ENCODE peak calls at places on chromosomes 7 and 10, in six cellular contexts. One of them, this sample, is unnamed.

GRCh38 chr7:157291404-157292080 is 45.3 kb upstream of the DNAJB6 start:
- DNase-seq in fibroblast of lung: no peak
- DNase-seq in upper lobe of right lung: no peak
- DNase-seq in A549: no peak
- DNase-seq in CD8-positive, alpha-beta T cell: no peak
- DNase-seq in fibroblast of pulmonary artery: no peak
- DNase-seq in this sample: no peak

GRCh38 chr7:90188281-90188680 is 23.3 kb upstream of the STEAP2 start:
- DNase-seq in fibroblast of lung: no peak
- DNase-seq in fibroblast of pulmonary artery: no peak
- DNase-seq in A549: peak
- DNase-seq in upper lobe of right lung: no peak
- DNase-seq in CD8-positive, alpha-beta T cell: no peak
- DNase-seq in this sample: no peak

GRCh38 chr7:141737118-141737835 is 881 bp upstream of the SSBP1 start:
- DNase-seq in A549: peak
- DNase-seq in upper lobe of right lung: no peak
- DNase-seq in fibroblast of pulmonary artery: peak
- DNase-seq in CD8-positive, alpha-beta T cell: peak
- DNase-seq in fibroblast of lung: peak
- DNase-seq in this sample: no peak

GRCh38 chr7:29988391-29989256 is 977 bp downstream of the SCRN1 start:
- DNase-seq in fibroblast of lung: peak
- DNase-seq in fibroblast of pulmonary artery: peak
- DNase-seq in CD8-positive, alpha-beta T cell: peak
- DNase-seq in upper lobe of right lung: peak
- DNase-seq in A549: peak
- DNase-seq in this sample: peak

GRCh38 chr7:101634196-101634717 is 5.2 kb upstream of the MYL10 start:
- DNase-seq in CD8-positive, alpha-beta T cell: no peak
- DNase-seq in fibroblast of pulmonary artery: no peak
- DNase-seq in A549: no peak
- DNase-seq in upper lobe of right lung: no peak
- DNase-seq in fibroblast of lung: no peak
- DNase-seq in this sample: no peak

GRCh38 chr10:87862644-87863101 is 660 bp downstream of the KLLN start:
- DNase-seq in fibroblast of lung: no peak
- DNase-seq in upper lobe of right lung: no peak
- DNase-seq in A549: no peak
- DNase-seq in fibroblast of pulmonary artery: no peak
- DNase-seq in CD8-positive, alpha-beta T cell: peak
- DNase-seq in this sample: no peak

GRCh38 chr10:76969366-76969990 is 668.1 kb downstream of the KCNMA1 start:
- DNase-seq in fibroblast of pulmonary artery: no peak
- DNase-seq in upper lobe of right lung: no peak
- DNase-seq in A549: no peak
- DNase-seq in fibroblast of lung: no peak
- DNase-seq in CD8-positive, alpha-beta T cell: no peak
- DNase-seq in this sample: no peak

GRCh38 chr7:117132385-117133120 is 179.3 kb downstream of the ST7 start:
- DNase-seq in fibroblast of pulmonary artery: peak
- DNase-seq in CD8-positive, alpha-beta T cell: no peak
- DNase-seq in upper lobe of right lung: no peak
- DNase-seq in fibroblast of lung: peak
- DNase-seq in A549: peak
- DNase-seq in this sample: peak

GRCh38 chr7:141072548-141073172 is 1.2 kb upstream of the TMEM178B start:
- DNase-seq in upper lobe of right lung: peak
- DNase-seq in fibroblast of pulmonary artery: peak
- DNase-seq in fibroblast of lung: peak
- DNase-seq in A549: peak
- DNase-seq in CD8-positive, alpha-beta T cell: no peak
- DNase-seq in this sample: peak

GRCh38 chr7:68441610-68442009 is 1156.7 kb upstream of the AUTS2 start:
- DNase-seq in A549: no peak
- DNase-seq in fibroblast of lung: no peak
- DNase-seq in CD8-positive, alpha-beta T cell: no peak
- DNase-seq in fibroblast of pulmonary artery: no peak
- DNase-seq in upper lobe of right lung: no peak
- DNase-seq in this sample: no peak

GRCh38 chr10:10007972-10008371 is 1009.7 kb upstream of the CELF2 start:
- DNase-seq in fibroblast of pulmonary artery: no peak
- DNase-seq in upper lobe of right lung: no peak
- DNase-seq in A549: no peak
- DNase-seq in fibroblast of lung: peak
- DNase-seq in CD8-positive, alpha-beta T cell: no peak
- DNase-seq in this sample: no peak

GRCh38 chr10:118971876-118972275 is 57.6 kb upstream of the NANOS1 start:
- DNase-seq in CD8-positive, alpha-beta T cell: no peak
- DNase-seq in fibroblast of lung: no peak
- DNase-seq in upper lobe of right lung: no peak
- DNase-seq in A549: no peak
- DNase-seq in fibroblast of pulmonary artery: no peak
- DNase-seq in this sample: no peak

GRCh38 chr7:97130417-97131139 is 13.1 kb downstream of the SDHAF3 start:
- DNase-seq in fibroblast of pulmonary artery: peak
- DNase-seq in fibroblast of lung: no peak
- DNase-seq in A549: no peak
- DNase-seq in upper lobe of right lung: no peak
- DNase-seq in CD8-positive, alpha-beta T cell: no peak
- DNase-seq in this sample: no peak

GRCh38 chr7:111364413-111364812 is 197.9 kb downstream of the IMMP2L start:
- DNase-seq in fibroblast of lung: peak
- DNase-seq in fibroblast of pulmonary artery: peak
- DNase-seq in A549: peak
- DNase-seq in upper lobe of right lung: no peak
- DNase-seq in CD8-positive, alpha-beta T cell: no peak
- DNase-seq in this sample: no peak

GRCh38 chr10:102068216-102068615 is 3.1 kb downstream of the HPS6 start:
- DNase-seq in fibroblast of lung: no peak
- DNase-seq in fibroblast of pulmonary artery: peak
- DNase-seq in upper lobe of right lung: no peak
- DNase-seq in CD8-positive, alpha-beta T cell: no peak
- DNase-seq in A549: peak
- DNase-seq in this sample: no peak

GRCh38 chr7:22140597-22140996 is 194.9 kb upstream of the CDCA7L start:
- DNase-seq in A549: no peak
- DNase-seq in CD8-positive, alpha-beta T cell: no peak
- DNase-seq in upper lobe of right lung: no peak
- DNase-seq in fibroblast of pulmonary artery: no peak
- DNase-seq in fibroblast of lung: no peak
- DNase-seq in this sample: no peak

GRCh38 chr7:110623436-110623835 is 467.5 kb upstream of the LRRN3 start:
- DNase-seq in fibroblast of pulmonary artery: no peak
- DNase-seq in CD8-positive, alpha-beta T cell: no peak
- DNase-seq in fibroblast of lung: no peak
- DNase-seq in A549: no peak
- DNase-seq in upper lobe of right lung: no peak
- DNase-seq in this sample: no peak

GRCh38 chr7:94391716-94392390 is 2.8 kb upstream of the COL1A2 start:
- DNase-seq in upper lobe of right lung: no peak
- DNase-seq in A549: no peak
- DNase-seq in fibroblast of pulmonary artery: peak
- DNase-seq in fibroblast of lung: peak
- DNase-seq in CD8-positive, alpha-beta T cell: no peak
- DNase-seq in this sample: peak

GRCh38 chr7:44284881-44285541 is 40.4 kb downstream of the CAMK2B start:
- DNase-seq in fibroblast of lung: no peak
- DNase-seq in CD8-positive, alpha-beta T cell: no peak
- DNase-seq in A549: no peak
- DNase-seq in upper lobe of right lung: peak
- DNase-seq in fibroblast of pulmonary artery: no peak
- DNase-seq in this sample: no peak

GRCh38 chr7:82345886-82346285 is 97.7 kb downstream of the CACNA2D1 start:
- DNase-seq in fibroblast of lung: no peak
- DNase-seq in CD8-positive, alpha-beta T cell: no peak
- DNase-seq in A549: no peak
- DNase-seq in fibroblast of pulmonary artery: no peak
- DNase-seq in upper lobe of right lung: no peak
- DNase-seq in this sample: no peak

DNA sequence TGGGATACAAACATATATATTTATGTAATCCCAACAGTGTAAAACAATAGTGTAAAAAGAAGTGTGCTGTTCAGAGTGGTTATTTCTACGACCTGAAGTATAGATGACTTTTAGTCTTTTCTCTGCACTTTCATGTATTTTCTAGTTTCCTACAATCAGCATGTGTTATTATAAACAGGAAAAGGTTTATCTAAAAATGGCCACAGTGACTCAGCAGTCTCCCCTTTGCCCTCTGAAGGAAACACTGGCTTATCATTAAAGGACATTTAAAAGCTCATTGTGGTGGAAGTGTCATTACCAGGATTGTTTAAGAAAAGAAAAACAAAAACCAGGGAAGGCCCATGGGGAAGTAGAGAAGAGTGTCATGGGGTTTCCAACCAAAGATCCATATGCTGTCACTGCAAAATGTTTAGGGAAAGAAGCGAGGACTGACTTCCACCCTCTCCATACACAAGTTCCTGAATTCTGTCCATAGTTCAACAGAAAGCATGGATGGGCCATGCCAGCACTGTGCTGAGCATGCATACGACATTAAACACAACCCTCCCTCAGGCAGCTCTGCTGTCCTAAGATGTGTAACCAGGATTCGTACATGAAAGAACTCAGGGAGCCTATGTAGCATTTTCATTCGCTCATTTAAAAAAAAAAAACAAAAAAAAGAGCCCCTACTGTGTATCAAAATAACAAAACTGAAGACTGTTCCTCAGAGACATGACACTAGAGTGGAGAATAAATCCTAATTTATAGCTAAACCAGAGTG is 10.2 kb downstream of the CYREN start:
- DNase-seq in A549: peak
- DNase-seq in fibroblast of pulmonary artery: peak
- DNase-seq in CD8-positive, alpha-beta T cell: no peak
- DNase-seq in fibroblast of lung: peak
- DNase-seq in upper lobe of right lung: no peak
- DNase-seq in this sample: no peak
- H3K4me3 ChIP-seq in A549: no peak
- H3K4me3 ChIP-seq in fibroblast of pulmonary artery: no peak
- H3K4me3 ChIP-seq in CD8-positive, alpha-beta T cell: no peak
- H3K4me3 ChIP-seq in fibroblast of lung: no peak
- H3K4me3 ChIP-seq in upper lobe of right lung: no peak
- H3K4me3 ChIP-seq in this sample: no peak

GRCh38 chr10:83922246-83922860 is 217.0 kb upstream of the GHITM start:
- DNase-seq in fibroblast of lung: no peak
- DNase-seq in fibroblast of pulmonary artery: no peak
- DNase-seq in upper lobe of right lung: no peak
- DNase-seq in A549: no peak
- DNase-seq in CD8-positive, alpha-beta T cell: no peak
- DNase-seq in this sample: no peak

GRCh38 chr10:83915801-83916200 is 223.5 kb upstream of the GHITM start:
- DNase-seq in upper lobe of right lung: no peak
- DNase-seq in fibroblast of pulmonary artery: no peak
- DNase-seq in A549: no peak
- DNase-seq in CD8-positive, alpha-beta T cell: no peak
- DNase-seq in fibroblast of lung: no peak
- DNase-seq in this sample: no peak

GRCh38 chr10:83919187-83919586 is 220.1 kb upstream of the GHITM start:
- DNase-seq in A549: no peak
- DNase-seq in CD8-positive, alpha-beta T cell: no peak
- DNase-seq in fibroblast of pulmonary artery: no peak
- DNase-seq in upper lobe of right lung: no peak
- DNase-seq in fibroblast of lung: no peak
- DNase-seq in this sample: no peak

DNA sequence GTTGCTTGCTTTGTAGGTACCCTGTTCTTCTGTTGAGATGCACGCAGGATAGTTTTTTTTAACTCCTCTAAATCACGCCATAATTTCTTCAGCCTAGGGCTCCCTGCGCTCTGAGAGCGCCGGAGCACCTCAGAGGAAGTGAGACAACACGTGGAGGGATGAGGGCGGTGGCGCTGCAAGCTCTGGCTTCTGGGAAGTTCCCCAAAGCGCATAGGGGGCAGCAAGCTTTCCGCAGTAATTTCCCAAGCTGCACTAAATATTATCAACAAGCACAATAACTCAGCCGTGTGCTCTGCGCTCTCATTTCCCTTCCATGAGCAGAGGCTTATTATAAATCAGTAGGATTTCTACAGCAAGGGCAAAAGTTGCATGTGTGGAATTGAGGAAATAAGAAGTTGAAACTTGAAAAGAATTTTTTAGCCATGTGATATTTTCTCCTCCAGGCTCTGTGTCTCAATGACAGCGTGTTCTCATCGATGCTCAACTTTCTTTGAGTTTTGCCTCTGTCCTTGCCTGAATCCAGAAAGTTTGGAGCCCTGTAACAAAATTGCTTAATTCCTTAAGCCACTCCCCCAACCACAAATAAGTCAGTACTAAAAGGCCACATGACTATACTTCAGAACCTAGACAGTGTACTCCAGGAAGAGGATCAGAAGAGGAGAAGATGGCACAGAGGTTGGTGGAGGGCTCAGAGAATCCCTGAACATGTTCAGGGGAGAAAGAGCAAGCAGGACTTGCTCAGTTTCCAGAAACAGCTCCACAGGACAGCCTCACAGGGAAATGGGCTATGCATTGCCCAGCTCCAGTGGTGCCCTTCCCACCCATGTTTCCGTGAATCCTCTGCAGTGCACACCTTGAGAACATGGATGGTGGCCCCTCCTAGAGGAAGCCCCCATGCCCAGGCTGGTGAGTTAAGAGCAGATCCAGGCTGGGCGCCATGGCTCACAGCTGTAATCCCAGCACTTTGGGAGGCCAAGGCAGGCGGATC is 221.5 kb upstream of the GHITM start:
- DNase-seq in CD8-positive, alpha-beta T cell: no peak
- DNase-seq in fibroblast of lung: no peak
- DNase-seq in A549: peak
- DNase-seq in fibroblast of pulmonary artery: no peak
- DNase-seq in upper lobe of right lung: peak
- DNase-seq in this sample: no peak
- TF ChIP-seq CTCF in CD8-positive, alpha-beta T cell: no peak
- TF ChIP-seq CTCF in fibroblast of lung: no peak
- TF ChIP-seq CTCF in A549: no peak
- TF ChIP-seq CTCF in fibroblast of pulmonary artery: no peak
- TF ChIP-seq CTCF in upper lobe of right lung: peak
- TF ChIP-seq CTCF in this sample: no peak

GRCh38 chr10:91201213-91201996 is 19.1 kb upstream of the PCGF5 start:
- DNase-seq in fibroblast of lung: no peak
- DNase-seq in fibroblast of pulmonary artery: no peak
- DNase-seq in CD8-positive, alpha-beta T cell: peak
- DNase-seq in upper lobe of right lung: no peak
- DNase-seq in A549: no peak
- DNase-seq in this sample: no peak
- H3K4me3 ChIP-seq in fibroblast of lung: no peak
- H3K4me3 ChIP-seq in fibroblast of pulmonary artery: no peak
- H3K4me3 ChIP-seq in CD8-positive, alpha-beta T cell: peak
- H3K4me3 ChIP-seq in upper lobe of right lung: no peak
- H3K4me3 ChIP-seq in A549: no peak
- H3K4me3 ChIP-seq in this sample: no peak

DNA sequence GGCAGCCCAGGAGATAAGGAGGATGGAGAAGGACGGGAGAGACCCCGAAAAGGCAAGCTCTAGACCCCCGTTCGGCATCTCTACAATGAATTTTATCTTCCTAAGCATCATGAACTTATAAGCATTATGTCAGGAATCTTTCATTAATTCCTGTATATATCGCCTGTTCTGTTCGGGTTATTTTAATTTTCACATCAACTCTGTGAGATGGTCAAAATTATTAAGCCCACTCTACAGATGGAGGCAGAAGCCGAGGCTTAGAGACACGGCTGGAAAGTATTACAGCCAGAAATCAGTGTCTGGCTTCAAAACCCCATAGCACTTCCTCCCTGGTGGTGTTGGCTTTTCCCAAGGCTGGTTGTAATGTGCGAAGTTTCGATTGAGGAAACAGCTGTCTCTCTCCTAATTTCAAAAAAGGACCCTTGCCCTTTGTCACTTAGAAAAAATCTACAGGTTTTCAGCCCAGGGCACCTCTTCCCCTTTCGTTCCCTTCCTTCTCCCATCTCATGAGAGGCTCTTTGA is 1.5 kb upstream of the GRM8 start:
- DNase-seq in CD8-positive, alpha-beta T cell: no peak
- DNase-seq in A549: no peak
- DNase-seq in upper lobe of right lung: no peak
- DNase-seq in fibroblast of pulmonary artery: no peak
- DNase-seq in fibroblast of lung: no peak
- DNase-seq in this sample: no peak
- TF ChIP-seq CTCF in CD8-positive, alpha-beta T cell: no peak
- TF ChIP-seq CTCF in A549: no peak
- TF ChIP-seq CTCF in upper lobe of right lung: peak
- TF ChIP-seq CTCF in fibroblast of pulmonary artery: no peak
- TF ChIP-seq CTCF in fibroblast of lung: no peak
- TF ChIP-seq CTCF in this sample: no peak

This sample was measured in astrocyte of the cerebellum.